ENCODE peak calls at places on chromosomes 1 and 21, in ten cellular contexts. One of them, this sample, is unnamed.

GRCh38 chr1:108750476-108751191 is 4.2 kb downstream of the STXBP3 start:
- DNase-seq in cardiac muscle cell: no peak
- DNase-seq in heart left ventricle: no peak
- DNase-seq in uterus: no peak
- DNase-seq in A549: no peak
- DNase-seq in testis: no peak
- DNase-seq in fibroblast of lung: peak; percentile 39
- DNase-seq in psoas muscle: no peak
- DNase-seq in lower lobe of right lung: no peak
- DNase-seq in MM.1S: no peak
- DNase-seq in this sample: no peak

GRCh38 chr1:145782166-145783099 is 41.5 kb downstream of the RNF115 start:
- DNase-seq in MM.1S: no peak
- DNase-seq in heart left ventricle: no peak
- DNase-seq in cardiac muscle cell: no peak
- DNase-seq in fibroblast of lung: peak; percentile 96
- DNase-seq in A549: peak; percentile 35
- DNase-seq in testis: no peak
- DNase-seq in uterus: no peak
- DNase-seq in psoas muscle: no peak
- DNase-seq in lower lobe of right lung: no peak
- DNase-seq in this sample: no peak

GRCh38 chr1:55337801-55338447 is 122.8 kb upstream of the USP24 start:
- DNase-seq in uterus: no peak
- DNase-seq in cardiac muscle cell: peak; percentile 70
- DNase-seq in A549: peak; percentile 7
- DNase-seq in lower lobe of right lung: no peak
- DNase-seq in MM.1S: peak; percentile 31
- DNase-seq in fibroblast of lung: peak; percentile 58
- DNase-seq in heart left ventricle: no peak
- DNase-seq in testis: peak; percentile 21
- DNase-seq in psoas muscle: no peak
- DNase-seq in this sample: no peak

GRCh38 chr1:26164036-26164927 is 4.5 kb downstream of the C1orf232 start:
- DNase-seq in cardiac muscle cell: peak; percentile 79
- DNase-seq in psoas muscle: peak; percentile 75
- DNase-seq in heart left ventricle: peak; percentile 66
- DNase-seq in uterus: peak; percentile 37
- DNase-seq in A549: peak; percentile 50
- DNase-seq in fibroblast of lung: no peak
- DNase-seq in lower lobe of right lung: no peak
- DNase-seq in testis: peak; percentile 34
- DNase-seq in MM.1S: peak; percentile 48
- DNase-seq in this sample: peak; percentile 91

GRCh38 chr1:4593106-4593505 is 61.3 kb upstream of the AJAP1 start:
- DNase-seq in heart left ventricle: no peak
- DNase-seq in testis: no peak
- DNase-seq in A549: no peak
- DNase-seq in lower lobe of right lung: no peak
- DNase-seq in psoas muscle: no peak
- DNase-seq in MM.1S: no peak
- DNase-seq in uterus: no peak
- DNase-seq in fibroblast of lung: no peak
- DNase-seq in cardiac muscle cell: no peak
- DNase-seq in this sample: no peak

GRCh38 chr1:172399369-172400072 is 21.0 kb upstream of the C1orf105 start:
- DNase-seq in A549: peak; percentile 78
- DNase-seq in testis: peak; percentile 69
- DNase-seq in cardiac muscle cell: peak; percentile 13
- DNase-seq in lower lobe of right lung: no peak
- DNase-seq in MM.1S: peak; percentile 45
- DNase-seq in fibroblast of lung: peak; percentile 98
- DNase-seq in heart left ventricle: peak; percentile 66
- DNase-seq in uterus: peak; percentile 73
- DNase-seq in psoas muscle: peak; percentile 68
- DNase-seq in this sample: no peak

GRCh38 chr1:214124915-214125314 is 137.1 kb downstream of the PROX1 start:
- DNase-seq in A549: no peak
- DNase-seq in cardiac muscle cell: no peak
- DNase-seq in MM.1S: no peak
- DNase-seq in lower lobe of right lung: no peak
- DNase-seq in fibroblast of lung: peak; percentile 9
- DNase-seq in heart left ventricle: no peak
- DNase-seq in uterus: no peak
- DNase-seq in psoas muscle: no peak
- DNase-seq in testis: no peak
- DNase-seq in this sample: no peak

GRCh38 chr1:119827010-119827409 is 15.8 kb upstream of the REG4 start:
- DNase-seq in A549: peak; percentile 19
- DNase-seq in psoas muscle: no peak
- DNase-seq in fibroblast of lung: no peak
- DNase-seq in testis: no peak
- DNase-seq in heart left ventricle: no peak
- DNase-seq in lower lobe of right lung: no peak
- DNase-seq in MM.1S: no peak
- DNase-seq in uterus: no peak
- DNase-seq in cardiac muscle cell: no peak
- DNase-seq in this sample: no peak

GRCh38 chr1:223514644-223515043 is 121.4 kb downstream of the CCDC185 start:
- DNase-seq in heart left ventricle: no peak
- DNase-seq in testis: no peak
- DNase-seq in cardiac muscle cell: no peak
- DNase-seq in fibroblast of lung: no peak
- DNase-seq in lower lobe of right lung: no peak
- DNase-seq in A549: no peak
- DNase-seq in psoas muscle: no peak
- DNase-seq in MM.1S: peak; percentile 49
- DNase-seq in uterus: no peak
- DNase-seq in this sample: no peak

GRCh38 chr1:60547821-60548220 is 474.3 kb upstream of the C1orf87 start:
- DNase-seq in psoas muscle: no peak
- DNase-seq in MM.1S: no peak
- DNase-seq in fibroblast of lung: no peak
- DNase-seq in testis: no peak
- DNase-seq in A549: no peak
- DNase-seq in cardiac muscle cell: no peak
- DNase-seq in lower lobe of right lung: no peak
- DNase-seq in uterus: no peak
- DNase-seq in heart left ventricle: no peak
- DNase-seq in this sample: no peak

GRCh38 chr1:183635112-183635605 is 424 bp downstream of the ARPC5 start:
- DNase-seq in heart left ventricle: peak; percentile 54
- DNase-seq in A549: peak; percentile 30
- DNase-seq in uterus: no peak
- DNase-seq in testis: peak; percentile 48
- DNase-seq in psoas muscle: peak; percentile 73
- DNase-seq in lower lobe of right lung: peak; percentile 74
- DNase-seq in MM.1S: peak; percentile 42
- DNase-seq in fibroblast of lung: peak; percentile 20
- DNase-seq in cardiac muscle cell: peak; percentile 59
- DNase-seq in this sample: peak; percentile 91

GRCh38 chr1:8908388-8909151 is 30.1 kb upstream of the ENO1 start:
- DNase-seq in lower lobe of right lung: no peak
- DNase-seq in MM.1S: no peak
- DNase-seq in cardiac muscle cell: no peak
- DNase-seq in psoas muscle: no peak
- DNase-seq in fibroblast of lung: peak; percentile 30
- DNase-seq in A549: no peak
- DNase-seq in uterus: no peak
- DNase-seq in heart left ventricle: no peak
- DNase-seq in testis: no peak
- DNase-seq in this sample: no peak

GRCh38 chr1:92701147-92701546 is 83.8 kb downstream of the EVI5 start:
- DNase-seq in psoas muscle: no peak
- DNase-seq in uterus: no peak
- DNase-seq in lower lobe of right lung: no peak
- DNase-seq in MM.1S: no peak
- DNase-seq in fibroblast of lung: peak; percentile 32
- DNase-seq in cardiac muscle cell: no peak
- DNase-seq in testis: no peak
- DNase-seq in heart left ventricle: no peak
- DNase-seq in A549: no peak
- DNase-seq in this sample: no peak

GRCh38 chr1:151137789-151138188 is 8.6 kb downstream of the SEMA6C start:
- DNase-seq in psoas muscle: no peak
- DNase-seq in uterus: no peak
- DNase-seq in A549: no peak
- DNase-seq in cardiac muscle cell: no peak
- DNase-seq in MM.1S: no peak
- DNase-seq in heart left ventricle: no peak
- DNase-seq in testis: no peak
- DNase-seq in fibroblast of lung: no peak
- DNase-seq in lower lobe of right lung: no peak
- DNase-seq in this sample: no peak

GRCh38 chr1:3795453-3796214 is 664 bp downstream of the LRRC47 start:
- DNase-seq in lower lobe of right lung: peak; percentile 48
- DNase-seq in psoas muscle: no peak
- DNase-seq in MM.1S: no peak
- DNase-seq in fibroblast of lung: no peak
- DNase-seq in testis: no peak
- DNase-seq in uterus: no peak
- DNase-seq in heart left ventricle: no peak
- DNase-seq in cardiac muscle cell: peak; percentile 42
- DNase-seq in A549: no peak
- DNase-seq in this sample: peak; percentile 76

GRCh38 chr1:6205849-6206845 is at the start of gene RNF207:
- DNase-seq in uterus: peak; percentile 54
- DNase-seq in testis: peak; percentile 61
- DNase-seq in lower lobe of right lung: peak; percentile 83
- DNase-seq in fibroblast of lung: peak; percentile 81
- DNase-seq in psoas muscle: peak; percentile 76
- DNase-seq in heart left ventricle: peak; percentile 90
- DNase-seq in A549: peak; percentile 85
- DNase-seq in cardiac muscle cell: peak; percentile 93
- DNase-seq in MM.1S: peak; percentile 65
- DNase-seq in this sample: peak; percentile 61

GRCh38 chr1:241473026-241473425 is 46.5 kb downstream of the FH start:
- DNase-seq in uterus: no peak
- DNase-seq in cardiac muscle cell: no peak
- DNase-seq in psoas muscle: no peak
- DNase-seq in A549: no peak
- DNase-seq in fibroblast of lung: no peak
- DNase-seq in heart left ventricle: no peak
- DNase-seq in MM.1S: no peak
- DNase-seq in lower lobe of right lung: no peak
- DNase-seq in testis: no peak
- DNase-seq in this sample: no peak

DNA sequence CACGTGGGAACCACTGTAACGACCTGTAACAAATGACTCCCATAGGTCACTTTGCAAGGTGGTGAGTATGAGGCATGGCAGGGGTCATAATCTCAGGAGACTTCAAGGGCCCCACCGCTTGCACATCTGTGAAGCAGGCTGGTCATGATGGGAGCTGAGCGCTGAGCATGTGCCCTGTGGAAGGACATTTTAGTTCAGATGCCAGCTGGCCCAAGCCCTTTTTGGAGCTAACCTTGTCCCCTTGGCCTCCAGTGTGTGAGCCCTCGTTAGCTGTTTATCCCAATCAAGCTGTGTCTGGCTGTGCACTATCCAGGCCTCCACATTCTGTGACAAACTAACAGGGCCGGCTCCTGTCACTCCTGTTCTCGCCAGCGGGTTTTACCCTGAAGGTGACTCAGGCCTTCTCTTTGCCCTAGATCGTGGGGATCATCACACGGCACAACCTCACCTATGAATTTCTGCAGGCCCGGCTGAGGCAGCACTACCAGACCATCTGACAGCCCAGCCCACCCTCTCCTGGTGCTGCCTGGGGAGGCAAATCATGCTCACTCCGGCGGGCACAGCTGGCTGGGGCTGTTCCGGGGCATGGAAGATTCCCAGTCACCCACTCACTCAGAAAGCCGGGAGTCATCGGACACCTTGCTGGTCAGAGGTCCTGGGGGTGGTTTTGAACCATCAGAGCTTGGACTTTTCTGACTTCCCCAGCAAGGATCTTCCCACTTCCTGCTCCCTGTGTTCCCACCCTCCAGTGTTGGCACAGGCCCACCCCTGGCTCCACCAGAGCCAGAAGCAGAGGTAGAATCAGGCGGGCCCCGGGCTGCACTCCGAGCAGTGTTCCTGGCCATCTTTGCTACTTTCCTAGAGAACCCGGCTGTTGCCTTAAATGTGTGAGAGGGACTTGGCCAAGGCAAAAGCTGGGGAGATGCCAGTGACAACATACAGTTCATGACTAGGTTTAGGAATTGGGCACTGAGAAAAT is 7.6 kb downstream of the NPPA start:
- DNase-seq in testis: peak; percentile 46
- DNase-seq in heart left ventricle: no peak
- DNase-seq in A549: no peak
- DNase-seq in lower lobe of right lung: no peak
- DNase-seq in MM.1S: no peak
- DNase-seq in uterus: no peak
- DNase-seq in cardiac muscle cell: no peak
- DNase-seq in psoas muscle: no peak
- DNase-seq in fibroblast of lung: no peak
- DNase-seq in this sample: no peak
- H3K27ac ChIP-seq in testis: no peak overlapping the region
- H3K27ac ChIP-seq in heart left ventricle: peak overlapping the region; percentile 57
- H3K27ac ChIP-seq in A549: no peak overlapping the region
- H3K27ac ChIP-seq in lower lobe of right lung: no peak overlapping the region
- H3K27ac ChIP-seq in MM.1S: no peak overlapping the region
- H3K27ac ChIP-seq in uterus: no peak overlapping the region
- H3K27ac ChIP-seq in cardiac muscle cell: no peak overlapping the region
- H3K27ac ChIP-seq in psoas muscle: no peak overlapping the region
- H3K27ac ChIP-seq in fibroblast of lung: no peak overlapping the region
- H3K27ac ChIP-seq in this sample: no peak overlapping the region

GRCh38 chr21:28742527-28742926 is 250.2 kb downstream of the LTN1 start:
- DNase-seq in fibroblast of lung: peak; percentile 30
- DNase-seq in psoas muscle: no peak
- DNase-seq in cardiac muscle cell: no peak
- DNase-seq in lower lobe of right lung: no peak
- DNase-seq in A549: no peak
- DNase-seq in heart left ventricle: no peak
- DNase-seq in MM.1S: no peak
- DNase-seq in testis: no peak
- DNase-seq in uterus: no peak
- DNase-seq in this sample: no peak
- TF ChIP-seq CTCF in fibroblast of lung: peak; percentile 16
- TF ChIP-seq CTCF in psoas muscle: peak; percentile 14
- TF ChIP-seq CTCF in cardiac muscle cell: peak; percentile 32
- TF ChIP-seq CTCF in lower lobe of right lung: no peak
- TF ChIP-seq CTCF in A549: no peak
- TF ChIP-seq CTCF in heart left ventricle: peak; percentile 46
- TF ChIP-seq CTCF in MM.1S: peak; percentile 19
- TF ChIP-seq CTCF in testis: no peak
- TF ChIP-seq CTCF in uterus: peak; percentile 35
- TF ChIP-seq CTCF in this sample: no peak

GRCh38 chr1:225607355-225607754 is 45.6 kb downstream of the ENAH start:
- DNase-seq in fibroblast of lung: no peak
- DNase-seq in cardiac muscle cell: no peak
- DNase-seq in testis: no peak
- DNase-seq in lower lobe of right lung: no peak
- DNase-seq in MM.1S: no peak
- DNase-seq in A549: no peak
- DNase-seq in uterus: no peak
- DNase-seq in psoas muscle: no peak
- DNase-seq in heart left ventricle: no peak
- DNase-seq in this sample: no peak
- H3K4me1 ChIP-seq in fibroblast of lung: peaks cover 8% of the 10 kb centered on the region
- H3K4me1 ChIP-seq in cardiac muscle cell: peaks cover 39% of the 10 kb centered on the region
- H3K4me1 ChIP-seq in testis: peaks cover 29% of the 10 kb centered on the region
- H3K4me1 ChIP-seq in lower lobe of right lung: peaks cover 26% of the 10 kb centered on the region
- H3K4me1 ChIP-seq in MM.1S: no peaks in the 10 kb centered on the region
- H3K4me1 ChIP-seq in A549: peaks cover 84% of the 10 kb centered on the region
- H3K4me1 ChIP-seq in uterus: peaks cover 3% of the 10 kb centered on the region
- H3K4me1 ChIP-seq in psoas muscle: peaks cover 41% of the 10 kb centered on the region
- H3K4me1 ChIP-seq in heart left ventricle: peaks cover 45% of the 10 kb centered on the region
- H3K4me1 ChIP-seq in this sample: peaks cover 28% of the 10 kb centered on the region

GRCh38 chr1:167554028-167554779 is 642 bp upstream of the CREG1 start:
- DNase-seq in testis: peak; percentile 31
- DNase-seq in cardiac muscle cell: no peak
- DNase-seq in fibroblast of lung: no peak
- DNase-seq in psoas muscle: no peak
- DNase-seq in uterus: no peak
- DNase-seq in heart left ventricle: no peak
- DNase-seq in lower lobe of right lung: no peak
- DNase-seq in A549: no peak
- DNase-seq in MM.1S: no peak
- DNase-seq in this sample: no peak
- H3K27ac ChIP-seq in testis: peak overlapping the region; percentile 87
- H3K27ac ChIP-seq in cardiac muscle cell: peak overlapping the region; percentile 73
- H3K27ac ChIP-seq in fibroblast of lung: no peak overlapping the region
- H3K27ac ChIP-seq in psoas muscle: peak overlapping the region; percentile 92
- H3K27ac ChIP-seq in uterus: peak overlapping the region; percentile 30
- H3K27ac ChIP-seq in heart left ventricle: peak overlapping the region; percentile 82
- H3K27ac ChIP-seq in lower lobe of right lung: peak overlapping the region; percentile 92
- H3K27ac ChIP-seq in A549: no peak overlapping the region
- H3K27ac ChIP-seq in MM.1S: no peak overlapping the region
- H3K27ac ChIP-seq in this sample: peak overlapping the region; percentile 88

This sample was measured in left lung.